ENCODE peak calls at places on chromosomes 5 and 9, in four cellular contexts. C is naive thymus-derived CD8-positive, alpha-beta T cell; E is A549; N is HuH-7. Y is an unnamed sample.
A peak's percentile ranks its signal among the peaks of the same experiment; 100 is the strongest.

GRCh38 chr5:10746711-10747110 is 14.3 kb downstream of the DAP start:
- DNase-seq in C (no peak), E (no peak), N (no peak), Y (no peak)

GRCh38 chr5:175880797-175881312 is 9.5 kb downstream of the CPLX2 start:
- DNase-seq in C (no peak), E (no peak), N (no peak), Y (no peak)

GRCh38 chr5:151480384-151480783 is 33.0 kb downstream of the SLC36A1 start:
- DNase-seq in C (no peak), E (no peak), N (no peak), Y (no peak)

GRCh38 chr9:135020481-135021392 is 66.7 kb upstream of the OLFM1 start:
- DNase-seq in C (no peak), E (no peak), N (no peak), Y (peak; percentile 23)

GRCh38 chr5:138274189-138274853 is at the start of gene GFRA3:
- DNase-seq in C (no peak), E (no peak), N (no peak), Y (no peak)

GRCh38 chr9:89746385-89747116 is 141.7 kb downstream of the GADD45G start:
- DNase-seq in C (no peak), E (no peak), N (no peak), Y (no peak)

GRCh38 chr5:180090769-180091546 is 19.4 kb upstream of the RNF130 start:
- DNase-seq in C (no peak), E (no peak), N (peak; percentile 59), Y (no peak)

GRCh38 chr9:133256686-133257091 is 18.3 kb downstream of the ABO start:
- DNase-seq in C (no peak), E (no peak), N (no peak), Y (no peak)

GRCh38 chr9:86557063-86557766 is 203.0 kb upstream of the TUT7 start:
- DNase-seq in C (no peak), E (no peak), N (no peak), Y (no peak)

GRCh38 chr9:23361096-23361495 is 464.9 kb downstream of the ELAVL2 start:
- DNase-seq in C (no peak), E (no peak), N (no peak), Y (no peak)

GRCh38 chr9:127803507-127804352 is 1.0 kb downstream of the FPGS start:
- DNase-seq in C (no peak), E (peak; percentile 64), N (no peak), Y (no peak)

GRCh38 chr5:131541766-131542165 is 93.3 kb downstream of the RAPGEF6 start:
- DNase-seq in C (no peak), E (no peak), N (no peak), Y (no peak)

GRCh38 chr5:134226441-134227192 is 744 bp upstream of the PPP2CA start:
- DNase-seq in C (peak; percentile 94), E (no peak), N (no peak), Y (peak; percentile 72)

GRCh38 chr9:105027082-105027481 is 99.1 kb upstream of the ABCA1 start:
- DNase-seq in C (no peak), E (no peak), N (no peak), Y (no peak)

GRCh38 chr5:177553671-177554429 is 513 bp downstream of the FAM193B start:
- DNase-seq in C (peak; percentile 66), E (peak; percentile 58), N (peak; percentile 67), Y (peak; percentile 19)

GRCh38 chr9:95025213-95026170 is 292.0 kb downstream of the FANCC start:
- DNase-seq in C (no peak), E (no peak), N (peak; percentile 39), Y (no peak)

GRCh38 chr5:124263680-124264491 is 482.6 kb downstream of the ZNF608 start:
- DNase-seq in C (no peak), E (no peak), N (no peak), Y (no peak)

GRCh38 chr5:128782446-128782845 is 182.8 kb upstream of the SLC27A6 start:
- DNase-seq in C (no peak), E (no peak), N (no peak), Y (peak; percentile 52)

GRCh38 chr9:133991211-133991921 is 758 bp downstream of the VAV2 start:
- DNase-seq in C (peak; percentile 38), E (no peak), N (no peak), Y (no peak)

GRCh38 chr9:77793909-77794308 is 145.8 kb upstream of the GNA14 start:
- DNase-seq in C (no peak), E (no peak), N (no peak), Y (no peak)

GRCh38 chr5:116521173-116521872 is 53.3 kb downstream of the SEMA6A start:
- DNase-seq in C (no peak), E (no peak), N (no peak), Y (no peak)

GRCh38 chr9:133733074-133733408 is 5.1 kb downstream of the SARDH start:
- DNase-seq in C (no peak), E (no peak), N (no peak), Y (no peak)

GRCh38 chr5:124747770-124748686 is 1.6 kb upstream of the ZNF608 start:
- DNase-seq in C (no peak), E (peak; percentile 16), N (no peak), Y (no peak)

GRCh38 chr5:122311400-122311887 is 593 bp upstream of the SNCAIP start:
- DNase-seq in C (no peak), E (no peak), N (peak; percentile 42), Y (no peak)

GRCh38 chr5:88786217-88786560 is 96.8 kb downstream of the MEF2C start:
- DNase-seq in C (no peak), E (no peak), N (no peak), Y (no peak)

GRCh38 chr5:111158105-111158744 is 66.0 kb upstream of the CAMK4 start:
- DNase-seq in C (peak; percentile 88), E (peak; percentile 25), N (peak; percentile 15), Y (peak; percentile 80)

GRCh38 chr9:22986556-22986955 is 539.9 kb downstream of the DMRTA1 start:
- DNase-seq in C (no peak), E (peak; percentile 1), N (no peak), Y (no peak)

GRCh38 chr5:66596791-66597757 is 881 bp downstream of the MAST4 start:
- DNase-seq in C (no peak), E (peak; percentile 6), N (peak; percentile 49), Y (peak; percentile 55)

GRCh38 chr9:90499741-90500140 is 142.9 kb downstream of the DIRAS2 start:
- DNase-seq in C (no peak), E (no peak), N (no peak), Y (no peak)

GRCh38 chr9:137457406-137458193 is 1.5 kb downstream of the NSMF start:
- DNase-seq in C (peak; percentile 57), E (no peak), N (no peak), Y (no peak)

GRCh38 chr5:123028222-123028621 is 8.3 kb downstream of the PPIC start:
- DNase-seq in C (no peak), E (no peak), N (no peak), Y (no peak)

GRCh38 chr9:34271618-34272017 is 57.5 kb downstream of the KIF24 start:
- DNase-seq in C (no peak), E (no peak), N (no peak), Y (no peak)

GRCh38 chr9:86483496-86483895 is 129.3 kb upstream of the TUT7 start:
- DNase-seq in C (no peak), E (no peak), N (no peak), Y (no peak)

GRCh38 chr5:170570492-170570891 is 66.7 kb downstream of the KCNIP1 start:
- DNase-seq in C (no peak), E (no peak), N (no peak), Y (no peak)

Y was measured in Peyer's patch.